ENCODE peak calls at places on chromosomes 3 and 15, in six cellular contexts. Y is A172; Q is activated T-cell treated with anti-CD3 and anti-CD28 coated beads for 1 hour; M is stromal cell of bone marrow; T is T-helper 1 cell; B is activated CD4-positive, alpha-beta memory T cell treated with anti-CD3 and anti-CD28 coated beads, Interleukin-2, amount 10 ng/mL, durations not matched to agents 7 days and 5 days. P is an unnamed sample.

GRCh38 chr15:83046558-83047127 is 20.4 kb downstream of the BTBD1 start:
- DNase-seq in Y (peak; percentile 61), M (peak; percentile 74), B (no peak), Q (no peak), T (no peak), P (no peak)

GRCh38 chr3:176352716-176353334 is 844.5 kb downstream of the TBL1XR1 start:
- DNase-seq in M (peak; percentile 21), T (no peak), B (no peak), Q (no peak), Y (peak; percentile 6), P (peak; percentile 13)

GRCh38 chr3:46974421-46975227 is 1.9 kb downstream of the CCDC12 start:
- DNase-seq in T (no peak), B (no peak), Q (no peak), M (no peak), Y (no peak), P (no peak)

GRCh38 chr15:48084759-48085420 is 35.9 kb upstream of the SLC24A5 start:
- DNase-seq in M (no peak), Y (peak; percentile 29), B (no peak), Q (no peak), T (no peak), P (no peak)

GRCh38 chr15:74208901-74209559 is 6.4 kb upstream of the STRA6 start:
- DNase-seq in M (no peak), T (no peak), B (no peak), Q (no peak), Y (peak; percentile 95), P (no peak)

GRCh38 chr3:72336821-72337479 is 511.3 kb downstream of the SHQ1 start:
- DNase-seq in Q (no peak), T (no peak), B (no peak), M (no peak), Y (peak; percentile 43), P (no peak)

GRCh38 chr3:161557751-161558150 is 61.1 kb downstream of the OTOL1 start:
- DNase-seq in B (no peak), M (no peak), Y (no peak), Q (no peak), T (no peak), P (no peak)

GRCh38 chr3:194985031-194985578 is 285.9 kb downstream of the XXYLT1 start:
- DNase-seq in T (no peak), B (no peak), M (peak; percentile 56), Y (no peak), Q (no peak), P (no peak)

GRCh38 chr3:24713516-24713915 is 218.9 kb upstream of the THRB start:
- DNase-seq in M (no peak), Q (no peak), T (no peak), B (no peak), Y (no peak), P (no peak)

GRCh38 chr15:90201150-90201943 is at the start of gene SEMA4B:
- DNase-seq in T (peak; percentile 73), M (no peak), B (peak; percentile 80), Y (no peak), Q (peak; percentile 68), P (no peak)

GRCh38 chr15:38696120-38696727 is 131.6 kb upstream of the RASGRP1 start:
- DNase-seq in Y (peak; percentile 64), M (no peak), B (peak; percentile 90), T (peak; percentile 24), Q (peak; percentile 46), P (no peak)

GRCh38 chr15:76866716-76867321 is 38.3 kb downstream of the SCAPER start:
- DNase-seq in M (peak; percentile 24), B (no peak), T (no peak), Q (no peak), Y (peak; percentile 18), P (peak; percentile 13)

GRCh38 chr3:31505353-31506048 is 27.2 kb upstream of the STT3B start:
- DNase-seq in Q (no peak), Y (no peak), B (no peak), M (no peak), T (no peak), P (no peak)

GRCh38 chr15:52337198-52337853 is 41.7 kb upstream of the MYO5C start:
- DNase-seq in M (peak; percentile 29), Y (peak; percentile 57), T (no peak), B (no peak), Q (no peak), P (no peak)

GRCh38 chr15:87746333-87746732 is 510.2 kb downstream of the NTRK3 start:
- DNase-seq in Y (no peak), M (no peak), B (no peak), Q (no peak), T (no peak), P (no peak)

GRCh38 chr3:150309557-150309956 is 98.5 kb upstream of the TSC22D2 start:
- DNase-seq in Y (peak; percentile 94), M (no peak), Q (no peak), B (no peak), T (no peak), P (no peak)

GRCh38 chr3:140522653-140523380 is 155.0 kb upstream of the TRIM42 start:
- DNase-seq in T (no peak), B (no peak), Q (no peak), M (no peak), Y (no peak), P (no peak)

GRCh38 chr15:99408236-99409096 is 157.2 kb downstream of the LRRC28 start:
- DNase-seq in T (no peak), Y (peak; percentile 70), M (peak; percentile 82), B (no peak), Q (no peak), P (peak; percentile 49)

GRCh38 chr3:31532587-31533168 is at the start of gene STT3B:
- DNase-seq in Q (peak; percentile 65), M (peak; percentile 68), B (peak; percentile 86), Y (peak; percentile 84), T (peak; percentile 78), P (peak; percentile 35)

GRCh38 chr3:177554900-177555759 is 357.8 kb upstream of the TBL1XR1 start:
- DNase-seq in M (peak; percentile 81), Y (peak; percentile 60), Q (no peak), B (no peak), T (no peak), P (peak; percentile 50)

GRCh38 chr3:141000027-141000663 is 51.0 kb upstream of the SPSB4 start:
- DNase-seq in T (peak; percentile 14), M (peak; percentile 40), Y (peak; percentile 62), Q (peak; percentile 14), B (peak; percentile 60), P (peak; percentile 10)

P was measured in AG09309.